ENCODE peak calls at places on chromosomes 11 and 22, in ten cellular contexts. J is activated naive CD8-positive, alpha-beta T cell treated with anti-CD3 and anti-CD28 coated beads, Interleukin-2, amount 10 ng/mL, durations not matched to agents 7 days and 5 days; A is activated CD8-positive, alpha-beta T cell treated with anti-CD3 and anti-CD28 coated beads for 36 hours; S is activated T-cell treated with anti-CD3 and anti-CD28 coated beads, Interleukin-2, amount 50 U/mL, for 4 hours; I is CD4-positive, CD25-positive, alpha-beta regulatory T cell; P is PC-3; B is stimulated activated naive CD8-positive, alpha-beta T cell treated with anti-CD3 and anti-CD28 coated beads, Interleukin-15, Interleukin-2, amounts not matched to agents 100 U/mL and 50 U/mL, for 24 hours; H is aorta; W is naive thymus-derived CD8-positive, alpha-beta T cell; O is GM12878. T is an unnamed sample.

GRCh38 chr11:82978422-82979099 is 77.0 kb downstream of the DDIAS start:
- ATAC-seq in J (peak), A (peak), S (peak), I (peak), P (peak), B (peak), H (no peak), W (peak), O (peak), T (peak)

GRCh38 chr22:11066458-11067285 is 4461.3 kb upstream of the OR11H1 start:
- ATAC-seq in J (no peak), A (no peak), S (peak), I (no peak), P (no peak), B (peak), H (peak), W (no peak), O (no peak), T (peak)

GRCh38 chr22:46139895-46140350 is 10.4 kb upstream of the PPARA start:
- ATAC-seq in J (no peak), A (no peak), S (no peak), I (no peak), P (no peak), B (no peak), H (no peak), W (no peak), O (no peak), T (no peak)

GRCh38 chr11:118938491-118939411 is 13.0 kb upstream of the BCL9L start:
- ATAC-seq in J (no peak), A (no peak), S (no peak), I (no peak), P (peak), B (no peak), H (no peak), W (no peak), O (no peak), T (peak)

GRCh38 chr22:19488884-19489843 is 9.4 kb downstream of the CDC45 start:
- ATAC-seq in J (no peak), A (no peak), S (no peak), I (no peak), P (peak), B (no peak), H (no peak), W (peak), O (peak), T (no peak)

GRCh38 chr11:110029714-110030113 is 63.5 kb upstream of the ZC3H12C start:
- ATAC-seq in J (no peak), A (no peak), S (no peak), I (no peak), P (no peak), B (no peak), H (no peak), W (no peak), O (no peak), T (no peak)

GRCh38 chr22:30186535-30186934 is 60.0 kb downstream of the LIF start:
- ATAC-seq in J (no peak), A (no peak), S (no peak), I (no peak), P (no peak), B (no peak), H (no peak), W (no peak), O (no peak), T (no peak)

GRCh38 chr11:48022445-48022844 is 42.1 kb downstream of the PTPRJ start:
- ATAC-seq in J (no peak), A (no peak), S (no peak), I (no peak), P (no peak), B (no peak), H (no peak), W (no peak), O (no peak), T (peak)

GRCh38 chr11:1863352-1864215 is 10.7 kb downstream of the LSP1 start:
- ATAC-seq in J (no peak), A (no peak), S (no peak), I (no peak), P (peak), B (no peak), H (peak), W (no peak), O (no peak), T (no peak)

GRCh38 chr11:86370171-86370570 is 4.5 kb upstream of the CCDC81 start:
- ATAC-seq in J (no peak), A (no peak), S (no peak), I (no peak), P (no peak), B (no peak), H (no peak), W (no peak), O (no peak), T (no peak)

GRCh38 chr11:70879601-70880285 is 372.6 kb downstream of the SHANK2 start:
- ATAC-seq in J (no peak), A (no peak), S (no peak), I (no peak), P (no peak), B (no peak), H (no peak), W (no peak), O (no peak), T (no peak)

GRCh38 chr11:65353900-65354264 is 669 bp upstream of the TIGD3 start:
- ATAC-seq in J (no peak), A (no peak), S (no peak), I (no peak), P (peak), B (no peak), H (peak), W (no peak), O (no peak), T (no peak)